ENCODE peak calls at places on chromosomes 6 and 20, in ten cellular contexts. N is MV-4-11; Z is psoas muscle; B is activated T-helper 1 cell treated with Interleukin-2 at 50 U/mL for 16 hours; E is activated CD8-positive, alpha-beta memory T cell treated with anti-CD3 and anti-CD28 coated beads for 48 hours; K is Panc1; A is activated naive CD8-positive, alpha-beta T cell treated with anti-CD3 and anti-CD28 coated beads for 36 hours; M is CD4-positive, alpha-beta memory T cell; F is NCI-H774; U is effector CD4-positive, alpha-beta T cell. I is an unnamed sample.

GRCh38 chr6:1126036-1126435 is 185.9 kb upstream of the FOXQ1 start:
- DNase-seq in F (no peak), U (no peak), K (no peak), Z (no peak), N (no peak), E (no peak), B (no peak), A (no peak), M (no peak), I (no peak)

GRCh38 chr6:42915737-42916136 is at the start of gene PTCRA:
- DNase-seq in N (no peak), E (no peak), M (no peak), A (no peak), F (no peak), Z (no peak), U (no peak), K (no peak), B (no peak), I (no peak)

GRCh38 chr6:36793296-36793912 is 45.8 kb downstream of the CPNE5 start:
- DNase-seq in A (no peak), N (no peak), E (no peak), Z (no peak), U (no peak), K (no peak), B (no peak), F (no peak), M (no peak), I (no peak)

GRCh38 chr6:142844065-142844755 is 100.8 kb downstream of the HIVEP2 start:
- DNase-seq in N (no peak), E (no peak), M (no peak), F (no peak), K (no peak), Z (no peak), A (no peak), B (no peak), U (no peak), I (no peak)

GRCh38 chr6:152273002-152273401 is 364.2 kb downstream of the SYNE1 start:
- DNase-seq in Z (peak), K (no peak), F (no peak), M (no peak), A (no peak), N (no peak), B (no peak), U (no peak), E (no peak), I (no peak)

GRCh38 chr6:17728551-17729222 is 22.0 kb upstream of the NUP153 start:
- DNase-seq in Z (no peak), M (no peak), F (no peak), A (no peak), E (no peak), U (no peak), B (no peak), N (no peak), K (no peak), I (no peak)

GRCh38 chr20:50186151-50186885 is 4.3 kb upstream of the CEBPB start:
- DNase-seq in M (peak), K (peak), B (peak), F (peak), Z (peak), A (peak), N (peak), E (peak), U (peak), I (peak)

GRCh38 chr20:51195419-51195901 is 172.6 kb upstream of the KCNG1 start:
- DNase-seq in K (no peak), B (no peak), M (no peak), U (no peak), N (no peak), A (no peak), Z (no peak), F (no peak), E (no peak), I (peak)

GRCh38 chr20:23776067-23776771 is 25.5 kb upstream of the CST1 start:
- DNase-seq in U (no peak), E (no peak), M (no peak), A (no peak), B (no peak), F (no peak), N (no peak), K (no peak), Z (no peak), I (no peak)

GRCh38 chr6:55925292-55925691 is 49.9 kb upstream of the BMP5 start:
- DNase-seq in Z (no peak), E (no peak), A (no peak), N (no peak), U (no peak), B (no peak), F (no peak), M (no peak), K (peak), I (peak)

GRCh38 chr20:44958276-44958675 is 1.9 kb downstream of the TOMM34 start:
- DNase-seq in E (no peak), U (no peak), M (no peak), N (no peak), A (no peak), Z (no peak), K (no peak), B (no peak), F (no peak), I (no peak)

GRCh38 chr6:37878150-37878710 is 58.7 kb downstream of the ZFAND3 start:
- DNase-seq in E (no peak), F (no peak), N (peak), U (no peak), K (no peak), B (no peak), A (no peak), Z (no peak), M (no peak), I (no peak)

GRCh38 chr20:51631011-51631950 is 88.8 kb upstream of the NFATC2 start:
- DNase-seq in M (no peak), B (no peak), F (no peak), A (peak), U (no peak), Z (peak), N (peak), E (no peak), K (peak), I (peak)

GRCh38 chr6:5302220-5302946 is 41.1 kb downstream of the FARS2 start:
- DNase-seq in A (peak), E (no peak), M (peak), K (no peak), N (no peak), B (no peak), F (no peak), Z (no peak), U (no peak), I (no peak)

GRCh38 chr20:10540636-10541493 is 105.8 kb downstream of the SLX4IP start:
- DNase-seq in F (no peak), N (no peak), U (no peak), Z (no peak), E (no peak), K (no peak), B (no peak), A (no peak), M (no peak), I (peak)

GRCh38 chr6:8688823-8689222 is 253.5 kb upstream of the SLC35B3 start:
- DNase-seq in Z (no peak), K (no peak), N (no peak), B (no peak), F (no peak), A (no peak), M (no peak), U (no peak), E (no peak), I (no peak)

GRCh38 chr6:43771210-43771857 is 1.3 kb downstream of the VEGFA start:
- DNase-seq in K (no peak), B (peak), Z (peak), A (peak), F (peak), E (peak), N (peak), M (peak), U (peak), I (peak)

GRCh38 chr20:25148181-25148981 is 47.1 kb upstream of the ENTPD6 start:
- DNase-seq in N (no peak), M (peak), A (peak), K (no peak), B (peak), F (peak), Z (peak), E (peak), U (peak), I (no peak)

GRCh38 chr20:47057661-47058060 is 163.0 kb downstream of the EYA2 start:
- DNase-seq in Z (no peak), U (no peak), M (no peak), A (no peak), F (no peak), N (no peak), E (no peak), B (no peak), K (no peak), I (no peak)

GRCh38 chr20:47805951-47806350 is 20.7 kb upstream of the SULF2 start:
- DNase-seq in F (no peak), E (no peak), N (no peak), K (no peak), B (no peak), U (no peak), A (no peak), M (no peak), Z (no peak), I (no peak)

GRCh38 chr6:104940881-104941693 is 15.8 kb upstream of the LIN28B start:
- DNase-seq in F (no peak), M (no peak), Z (peak), E (peak), N (no peak), A (peak), B (no peak), U (peak), K (no peak), I (no peak)

GRCh38 chr6:155583997-155584396 is 128.4 kb upstream of the NOX3 start:
- DNase-seq in Z (no peak), E (no peak), F (no peak), M (no peak), N (no peak), A (no peak), B (no peak), K (no peak), U (no peak), I (no peak)

GRCh38 chr20:47334022-47334551 is 22.4 kb downstream of the ZMYND8 start:
- DNase-seq in B (no peak), Z (peak), U (no peak), A (no peak), M (no peak), K (peak), N (no peak), E (no peak), F (peak), I (peak)

GRCh38 chr6:139603554-139603953 is 229.1 kb upstream of the CITED2 start:
- DNase-seq in E (no peak), U (no peak), F (no peak), M (no peak), B (no peak), K (no peak), N (no peak), Z (no peak), A (no peak), I (no peak)